ENCODE peak calls at places on chromosomes 13 and 19, in seven cellular contexts. P, O, L, E, T, A and J are unnamed samples. For H3K9me3, the result is how much of the 10 kb centered on the place peaks cover.

GRCh38 chr13:42804244-42804868 is 23.0 kb downstream of the FAM216B start:
- DNase-seq in L (no peak), A (no peak), O (no peak), P (no peak), E (no peak), T (no peak), J (no peak)

GRCh38 chr13:58619396-58620113 is 988.0 kb downstream of the PCDH17 start:
- DNase-seq in L (no peak), A (no peak), E (no peak), O (no peak), T (no peak), P (no peak), J (no peak)

GRCh38 chr13:49858183-49858856 is 65.8 kb upstream of the KPNA3 start:
- DNase-seq in O (peak), L (no peak), P (no peak), E (no peak), T (no peak), A (no peak), J (no peak)

GRCh38 chr13:110305544-110305943 is 1.4 kb downstream of the COL4A1 start:
- DNase-seq in P (no peak), L (no peak), O (no peak), T (no peak), A (no peak), E (no peak), J (no peak)

GRCh38 chr13:104140557-104140956 is 1074.3 kb upstream of the SLC10A2 start:
- DNase-seq in O (no peak), E (no peak), P (no peak), A (no peak), T (no peak), L (no peak), J (no peak)

GRCh38 chr13:79799049-79799448 is 318.1 kb downstream of the NDFIP2 start:
- DNase-seq in T (no peak), A (no peak), P (no peak), E (no peak), O (no peak), L (no peak), J (no peak)

GRCh38 chr19:48512504-48513288 is 1.1 kb upstream of the LMTK3 start:
- DNase-seq in E (no peak), T (peak), P (no peak), L (no peak), O (no peak), A (no peak), J (no peak)

GRCh38 chr13:93535256-93535655 is 308.6 kb downstream of the GPC6 start:
- DNase-seq in L (no peak), E (no peak), P (no peak), O (no peak), T (no peak), A (no peak), J (no peak)

GRCh38 chr13:79589605-79590511 is 108.9 kb downstream of the NDFIP2 start:
- DNase-seq in P (no peak), E (no peak), T (no peak), A (no peak), L (no peak), O (no peak), J (no peak)

GRCh38 chr19:36418287-36419001 is at the start of gene ZFP82:
- DNase-seq in O (peak), L (peak), A (peak), P (peak), E (peak), T (peak), J (peak)

GRCh38 chr19:17605761-17606745 is 50.6 kb downstream of the COLGALT1 start:
- DNase-seq in T (peak), O (peak), L (peak), P (peak), A (peak), E (peak), J (peak)

DNA sequence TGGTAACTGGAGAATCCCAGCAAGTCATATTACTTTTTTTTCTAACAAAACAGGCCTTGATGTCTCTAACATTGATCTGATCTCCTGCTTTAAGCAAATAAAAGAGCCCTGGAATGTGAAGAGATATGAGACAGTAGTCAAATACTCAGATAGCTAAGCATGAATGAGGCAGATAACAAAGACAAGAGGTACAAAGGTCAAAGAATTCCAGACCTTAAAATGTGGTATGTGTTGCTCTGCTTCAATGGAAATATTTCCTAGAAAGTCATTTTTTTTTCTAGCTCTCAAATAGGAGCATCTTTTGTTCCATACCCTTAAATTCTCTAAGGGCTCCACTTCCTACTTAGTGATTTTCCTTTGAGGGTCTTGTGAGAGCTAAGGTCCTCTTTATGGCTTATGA is 54.6 kb downstream of the ZNF254 start:
- DNase-seq in E (no peak), O (no peak), T (no peak), A (no peak), L (no peak), P (no peak), J (no peak)
- H3K9me3 ChIP-seq in E (under half), O (under half), T (under half), A (half or more), L (under half), P (half or more), J (under half)

GRCh38 chr13:48074006-48074405 is 20.9 kb downstream of the MED4 start:
- DNase-seq in A (no peak), L (no peak), P (no peak), T (no peak), E (no peak), O (no peak), J (no peak)

GRCh38 chr13:48070942-48071341 is 24.0 kb downstream of the MED4 start:
- DNase-seq in L (no peak), P (no peak), E (no peak), A (no peak), T (no peak), O (no peak), J (no peak)

GRCh38 chr13:48072304-48072703 is 22.6 kb downstream of the MED4 start:
- DNase-seq in L (no peak), E (no peak), A (no peak), P (no peak), O (no peak), T (no peak), J (no peak)

GRCh38 chr13:48069573-48069972 is 25.3 kb downstream of the MED4 start:
- DNase-seq in A (no peak), L (no peak), O (no peak), P (no peak), T (no peak), E (no peak), J (no peak)

GRCh38 chr13:48072787-48073186 is 22.1 kb downstream of the MED4 start:
- DNase-seq in A (no peak), L (no peak), T (no peak), E (no peak), P (no peak), O (no peak), J (no peak)
- H3K9me3 ChIP-seq in A (under half), L (under half), T (under half), E (under half), P (under half), O (under half), J (under half)

GRCh38 chr13:18947376-18947977 is 234.1 kb downstream of the TUBA3C start:
- DNase-seq in L (no peak), P (no peak), A (no peak), E (no peak), T (no peak), O (no peak), J (no peak)
- H3K9me3 ChIP-seq in L (under half), P (under half), A (under half), E (under half), T (under half), O (under half), J (under half)

GRCh38 chr19:56976995-56977906 is 136.7 kb upstream of the PEG3 start:
- DNase-seq in E (no peak), A (no peak), L (no peak), T (no peak), P (no peak), O (no peak), J (no peak)
- H3K9me3 ChIP-seq in E (under half), A (under half), L (under half), T (under half), P (under half), O (under half), J (under half)

GRCh38 chr19:24127601-24128000 is 40.6 kb downstream of the ZNF254 start:
- DNase-seq in E (no peak), T (no peak), L (no peak), O (no peak), A (no peak), P (no peak), J (no peak)
- H3K9me3 ChIP-seq in E (under half), T (under half), L (under half), O (under half), A (half or more), P (half or more), J (under half)

DNA sequence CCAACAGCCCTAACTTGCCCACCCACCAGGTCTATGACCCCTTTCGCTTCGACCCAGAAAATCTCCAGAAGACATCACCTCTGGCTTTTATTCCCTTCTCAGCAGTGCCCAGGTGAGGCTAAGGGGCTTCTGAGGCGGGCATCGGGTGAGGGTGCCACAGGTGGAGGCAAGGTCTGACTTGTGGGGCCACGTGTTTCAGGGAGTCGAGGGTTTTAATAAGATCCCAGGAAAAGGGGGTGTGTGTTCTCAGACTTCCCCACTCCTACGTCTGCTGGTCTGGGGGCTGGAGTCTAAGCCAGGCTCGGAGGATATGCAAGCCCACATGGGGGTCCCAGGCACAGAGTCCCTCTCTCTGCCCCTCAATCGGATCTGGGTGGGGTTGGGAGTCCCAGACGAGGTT is 30.9 kb upstream of the CYP4F8 start:
- DNase-seq in O (no peak), A (no peak), L (no peak), T (no peak), P (no peak), E (no peak), J (no peak)
- H3K9me3 ChIP-seq in O (under half), A (under half), L (under half), T (under half), P (under half), E (under half), J (under half)

GRCh38 chr13:107413005-107413404 is 802.3 kb downstream of the LIG4 start:
- DNase-seq in E (no peak), L (no peak), A (no peak), P (no peak), O (no peak), T (no peak), J (no peak)
- H3K9me3 ChIP-seq in E (under half), L (under half), A (under half), P (under half), O (under half), T (under half), J (under half)

GRCh38 chr19:9148687-9149086 is 8.5 kb downstream of the ZNF317 start:
- DNase-seq in T (no peak), E (no peak), L (no peak), P (no peak), O (no peak), A (no peak), J (no peak)
- H3K9me3 ChIP-seq in T (under half), E (under half), L (under half), P (half or more), O (under half), A (under half), J (under half)

GRCh38 chr19:50059045-50059444 is 33.2 kb downstream of the ZNF473 start:
- DNase-seq in P (no peak), A (no peak), O (no peak), E (no peak), L (no peak), T (no peak), J (no peak)
- H3K9me3 ChIP-seq in P (under half), A (under half), O (under half), E (under half), L (under half), T (under half), J (under half)

GRCh38 chr19:54535601-54536000 is 33.0 kb downstream of the LAIR2 start:
- DNase-seq in E (no peak), T (no peak), A (no peak), P (no peak), O (no peak), L (no peak), J (no peak)
- H3K9me3 ChIP-seq in E (under half), T (under half), A (under half), P (under half), O (under half), L (under half), J (under half)